ENCODE peak calls at places on chromosomes 7 and 10, in nine cellular contexts. D, N, R, V, S, C, U, O and Z are unnamed samples.
A peak's percentile ranks its signal among the peaks of the same experiment; 100 is the strongest.

GRCh38 chr7:4665661-4666060 is 16.4 kb upstream of the FOXK1 start:
- DNase-seq in U (peak; percentile 100), C (peak; percentile 5), S (no peak), R (no peak), D (no peak), V (no peak), O (no peak), N (peak; percentile 96), Z (peak; percentile 99)

GRCh38 chr7:87797798-87798403 is 78.3 kb downstream of the SLC25A40 start:
- DNase-seq in C (no peak), D (peak; percentile 15), N (peak; percentile 40), S (peak; percentile 32), V (no peak), R (no peak), U (peak; percentile 25), O (peak; percentile 66), Z (peak; percentile 33)

GRCh38 chr7:41401833-41402232 is 301.1 kb downstream of the INHBA start:
- DNase-seq in V (no peak), N (no peak), D (no peak), R (no peak), C (no peak), O (no peak), U (no peak), S (no peak), Z (no peak)

GRCh38 chr10:78861456-78862327 is 207.1 kb upstream of the ZMIZ1 start:
- DNase-seq in O (no peak), R (no peak), U (no peak), V (no peak), N (no peak), S (no peak), D (no peak), C (no peak), Z (no peak)

GRCh38 chr7:147639037-147639436 is 951.5 kb upstream of the C7orf33 start:
- DNase-seq in U (no peak), O (no peak), S (no peak), R (no peak), N (no peak), V (no peak), D (no peak), C (no peak), Z (no peak)

GRCh38 chr10:79023489-79024162 is 45.1 kb upstream of the ZMIZ1 start:
- DNase-seq in O (no peak), N (no peak), R (no peak), C (peak; percentile 74), S (no peak), U (no peak), D (no peak), V (no peak), Z (no peak)

GRCh38 chr10:132742837-132743194 is 43.1 kb downstream of the NKX6-2 start:
- DNase-seq in D (no peak), N (no peak), C (no peak), O (no peak), R (no peak), S (peak; percentile 52), U (no peak), V (no peak), Z (peak; percentile 17)

GRCh38 chr7:34315032-34315431 is 343.0 kb upstream of the NPSR1 start:
- DNase-seq in D (no peak), U (peak; percentile 93), V (no peak), N (peak; percentile 36), O (no peak), S (no peak), R (no peak), C (no peak), Z (peak; percentile 94)

GRCh38 chr10:116587878-116588590 is 2.7 kb upstream of the PNLIPRP1 start:
- DNase-seq in O (no peak), V (no peak), U (no peak), N (no peak), C (no peak), S (no peak), D (no peak), R (no peak), Z (no peak)

GRCh38 chr7:15166620-15167019 is 264.1 kb upstream of the DGKB start:
- DNase-seq in R (no peak), O (no peak), D (no peak), C (no peak), N (no peak), U (no peak), S (no peak), V (no peak), Z (no peak)

GRCh38 chr10:63536678-63537077 is 15.5 kb downstream of the REEP3 start:
- DNase-seq in R (no peak), D (no peak), O (no peak), C (no peak), N (no peak), U (no peak), V (no peak), S (no peak), Z (no peak)

GRCh38 chr10:116836087-116836486 is 13.2 kb upstream of the ENO4 start:
- DNase-seq in N (no peak), U (no peak), V (no peak), D (peak; percentile 65), R (no peak), C (no peak), O (no peak), S (peak; percentile 72), Z (no peak)

GRCh38 chr10:91163269-91163708 is 57.2 kb upstream of the PCGF5 start:
- DNase-seq in U (peak; percentile 47), D (peak; percentile 11), C (peak; percentile 81), V (peak; percentile 61), S (peak; percentile 44), N (peak; percentile 40), R (peak; percentile 73), O (peak; percentile 81), Z (peak; percentile 59)

GRCh38 chr7:129644634-129645230 is 33.2 kb downstream of the NRF1 start:
- DNase-seq in C (no peak), N (peak; percentile 37), D (no peak), V (no peak), O (peak; percentile 11), S (no peak), R (no peak), U (peak; percentile 36), Z (peak; percentile 50)

GRCh38 chr10:11687779-11688447 is 54.3 kb upstream of the ECHDC3 start:
- DNase-seq in R (no peak), U (no peak), S (no peak), N (no peak), C (no peak), D (no peak), O (peak; percentile 67), V (no peak), Z (no peak)

GRCh38 chr10:11687357-11687771 is 54.8 kb upstream of the ECHDC3 start:
- DNase-seq in V (no peak), C (no peak), N (no peak), R (no peak), S (no peak), O (no peak), D (no peak), U (peak; percentile 35), Z (no peak)

GRCh38 chr10:11684717-11685645 is 57.2 kb upstream of the ECHDC3 start:
- DNase-seq in D (peak; percentile 18), O (peak; percentile 96), N (peak; percentile 84), R (peak; percentile 61), V (peak; percentile 83), C (peak; percentile 74), U (peak; percentile 93), S (no peak), Z (peak; percentile 94)

GRCh38 chr10:11683529-11684320 is 58.5 kb upstream of the ECHDC3 start:
- DNase-seq in D (no peak), C (no peak), O (peak; percentile 66), R (no peak), V (no peak), S (no peak), U (no peak), N (no peak), Z (no peak)

DNA sequence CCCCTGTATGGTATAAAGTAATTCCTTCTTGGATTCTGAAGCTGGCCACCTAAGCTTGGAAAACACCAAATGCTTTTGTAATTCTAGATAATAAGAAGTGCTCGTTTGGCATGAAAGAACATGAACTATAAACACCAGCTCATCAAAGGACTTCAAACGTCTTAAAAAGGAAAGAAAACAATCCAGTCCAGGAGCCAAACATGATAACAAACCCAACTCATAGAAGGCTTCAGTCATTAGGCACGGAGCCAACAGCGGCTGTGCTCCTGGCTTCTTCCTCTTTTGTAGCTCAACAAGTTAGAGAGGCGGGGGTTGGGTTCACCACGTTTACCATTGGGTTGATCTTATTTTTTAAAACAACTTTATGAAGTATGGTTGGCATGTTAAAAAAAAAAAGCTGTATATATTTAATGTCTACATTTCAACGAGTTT is 56.4 kb upstream of the ECHDC3 start:
- DNase-seq in S (no peak), D (no peak), O (peak; percentile 92), U (peak; percentile 77), C (peak; percentile 76), R (peak; percentile 63), N (peak; percentile 14), V (peak; percentile 77), Z (peak; percentile 39)
- H3K4me3 ChIP-seq in S (no peak overlapping the region), D (no peak overlapping the region), O (peak overlapping the region; percentile 66), U (no peak overlapping the region), C (no peak overlapping the region), R (peak overlapping the region; percentile 16), N (no peak overlapping the region), V (no peak overlapping the region), Z (no peak overlapping the region)

DNA sequence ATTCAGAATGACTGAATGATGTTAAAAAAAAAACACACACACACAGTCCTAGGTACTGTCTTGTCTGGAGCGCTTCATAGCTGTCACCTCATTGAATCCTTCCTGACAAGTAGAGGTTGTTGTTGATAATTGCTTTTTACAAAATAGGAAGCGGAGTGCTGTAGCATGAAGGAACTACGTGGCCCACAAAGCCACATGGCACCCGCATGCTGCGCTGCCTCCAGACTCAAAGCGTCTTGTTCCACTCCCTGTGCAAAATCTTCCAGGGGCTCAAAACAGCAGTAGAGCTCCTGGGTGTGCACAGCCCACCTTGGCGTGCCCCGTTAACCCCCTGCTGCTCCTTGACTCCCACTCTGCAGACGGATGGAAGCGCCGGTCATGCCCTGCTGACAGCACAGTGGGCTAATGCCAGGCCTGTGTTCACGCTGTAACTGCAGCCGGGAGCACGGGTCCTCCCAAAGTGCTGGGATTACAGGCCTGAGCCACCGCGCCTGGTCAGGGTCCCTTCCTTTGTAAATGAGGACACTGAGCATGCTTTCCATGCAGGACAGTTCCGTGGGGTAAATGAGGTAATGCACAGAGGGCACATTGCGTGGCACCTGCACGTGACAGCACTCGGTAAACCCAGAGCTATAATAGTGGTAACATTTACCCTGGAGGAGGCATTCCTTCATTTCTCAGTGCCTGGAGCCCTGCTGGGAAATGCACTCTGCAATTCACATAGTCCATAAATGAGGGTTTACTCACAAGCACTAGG is 91.1 kb upstream of the GNA12 start:
- DNase-seq in S (no peak), O (no peak), V (peak; percentile 18), R (no peak), U (no peak), D (no peak), N (no peak), C (peak; percentile 45), Z (no peak)
- H3K4me3 ChIP-seq in S (no peak overlapping the region), O (no peak overlapping the region), V (no peak overlapping the region), R (no peak overlapping the region), U (no peak overlapping the region), D (no peak overlapping the region), N (no peak overlapping the region), C (no peak overlapping the region), Z (no peak overlapping the region)

GRCh38 chr10:101216631-101217425 is 12.4 kb downstream of the LBX1 start:
- DNase-seq in S (no peak), U (no peak), O (no peak), C (no peak), V (no peak), R (no peak), N (no peak), D (no peak), Z (no peak)
- H3K4me3 ChIP-seq in S (no peak overlapping the region), U (no peak overlapping the region), O (no peak overlapping the region), C (peak overlapping the region; percentile 1), V (no peak overlapping the region), R (no peak overlapping the region), N (no peak overlapping the region), D (peak overlapping the region; percentile 4), Z (no peak overlapping the region)

GRCh38 chr7:64498270-64498669 is 64.6 kb downstream of the ZNF680 start:
- DNase-seq in U (no peak), R (no peak), C (no peak), D (no peak), N (no peak), O (no peak), S (no peak), V (no peak), Z (no peak)

GRCh38 chr7:64494912-64495461 is 67.9 kb downstream of the ZNF680 start:
- DNase-seq in R (no peak), N (no peak), O (no peak), V (no peak), U (no peak), D (no peak), S (no peak), C (no peak), Z (no peak)
- H3K4me3 ChIP-seq in R (no peak overlapping the region), N (peak overlapping the region; percentile 17), O (no peak overlapping the region), V (no peak overlapping the region), U (no peak overlapping the region), D (no peak overlapping the region), S (peak overlapping the region; percentile 27), C (peak overlapping the region; percentile 35), Z (no peak overlapping the region)